ENCODE peak calls at places on chromosomes 1 and 21, in six cellular contexts. A is A549, F is Peyer's patch, O is tibial nerve, I is heart left ventricle, S is esophagus muscularis mucosa. U is an unnamed sample.

GRCh38 chr21:38166214-38166547 is 90.6 kb upstream of the KCNJ15 start:
- DNase-seq in A (no peak), F (no peak), O (no peak), I (no peak), S (peak), U (no peak)

GRCh38 chr1:161902146-161902545 is 121.5 kb downstream of the OLFML2B start:
- DNase-seq in A (no peak), F (no peak), O (no peak), I (no peak), S (no peak), U (no peak)

GRCh38 chr1:97365026-97365425 is 555.8 kb downstream of the DPYD start:
- DNase-seq in A (no peak), F (no peak), O (no peak), I (no peak), S (no peak), U (no peak)

GRCh38 chr1:153567621-153568366 is 2.1 kb upstream of the S100A2 start:
- DNase-seq in A (peak), F (no peak), O (no peak), I (no peak), S (no peak), U (peak)

GRCh38 chr21:42565886-42566523 is 52.4 kb downstream of the SLC37A1 start:
- DNase-seq in A (no peak), F (peak), O (no peak), I (peak), S (no peak), U (no peak)

GRCh38 chr21:44952929-44953627 is 13.2 kb downstream of the SLX9 start:
- DNase-seq in A (no peak), F (no peak), O (no peak), I (no peak), S (no peak), U (no peak)

GRCh38 chr1:3891329-3891867 is 8.7 kb downstream of the C1orf174 start:
- DNase-seq in A (no peak), F (no peak), O (no peak), I (peak), S (no peak), U (no peak)

GRCh38 chr1:229768232-229768631 is 142.2 kb downstream of the URB2 start:
- DNase-seq in A (no peak), F (no peak), O (no peak), I (no peak), S (no peak), U (no peak)

GRCh38 chr1:18815203-18815531 is 44.3 kb downstream of the TAS1R2 start:
- DNase-seq in A (no peak), F (no peak), O (no peak), I (no peak), S (no peak), U (no peak)

GRCh38 chr1:231076802-231077201 is 36.7 kb upstream of the FAM89A start:
- DNase-seq in A (no peak), F (no peak), O (no peak), I (no peak), S (no peak), U (no peak)
- TF ChIP-seq POLR2A in A (no peak), F (no peak), O (no peak), I (no peak), S (no peak), U (no peak)

GRCh38 chr1:223700942-223701637 is 11.2 kb upstream of the CAPN2 start:
- DNase-seq in A (peak), F (no peak), O (no peak), I (no peak), S (no peak), U (no peak)

GRCh38 chr1:223700388-223700918 is 11.9 kb upstream of the CAPN2 start:
- DNase-seq in A (no peak), F (no peak), O (no peak), I (no peak), S (no peak), U (no peak)

GRCh38 chr1:223703668-223704013 is 8.7 kb upstream of the CAPN2 start:
- DNase-seq in A (no peak), F (no peak), O (no peak), I (no peak), S (no peak), U (no peak)

GRCh38 chr1:223704921-223705878 is 7.1 kb upstream of the CAPN2 start:
- DNase-seq in A (no peak), F (no peak), O (no peak), I (no peak), S (no peak), U (no peak)

DNA sequence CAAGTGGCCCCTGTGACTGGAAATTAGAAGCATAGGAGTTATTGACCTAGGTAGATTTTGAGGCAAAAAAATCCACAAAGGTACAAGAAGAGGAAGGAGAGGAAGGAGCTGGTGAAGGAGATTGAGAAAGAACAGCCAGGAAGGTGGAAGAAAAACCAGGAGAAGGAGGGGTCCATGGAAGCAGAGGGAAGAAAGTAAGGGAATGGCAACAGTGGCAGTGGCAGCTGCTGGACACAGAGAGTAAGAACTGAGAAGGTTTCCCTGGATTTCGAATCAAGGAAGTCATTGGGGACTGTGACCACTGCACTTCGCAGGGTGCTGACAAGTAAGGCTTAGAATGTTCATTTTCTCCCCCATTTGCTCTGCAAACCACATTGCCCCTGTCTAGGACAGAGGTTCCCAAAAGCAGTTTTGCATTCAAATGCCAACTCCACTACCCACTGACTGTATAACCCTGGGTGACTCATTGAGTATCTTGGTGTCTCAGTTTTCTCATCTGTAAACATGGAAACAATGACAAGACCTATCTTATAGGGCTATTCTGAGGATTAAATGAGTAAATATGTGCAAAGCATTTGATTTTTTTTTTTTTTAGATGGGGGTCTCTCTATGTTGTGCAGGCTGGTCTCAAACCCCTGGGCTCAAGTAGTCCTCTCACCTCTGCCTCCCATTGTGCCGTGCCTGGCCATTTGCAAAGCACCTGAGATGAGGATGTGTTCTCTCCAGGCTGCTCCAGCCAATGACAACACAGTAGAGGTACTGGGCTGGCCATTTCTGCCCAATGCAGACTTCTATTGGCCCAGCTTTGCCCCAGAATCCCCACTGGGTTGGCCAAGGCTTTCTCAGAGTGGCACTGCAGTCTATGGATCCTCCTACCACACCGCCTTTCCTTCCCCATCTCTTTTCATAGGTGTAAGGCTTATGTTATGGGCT is 9.3 kb upstream of the CAPN2 start:
- DNase-seq in A (no peak), F (no peak), O (no peak), I (no peak), S (no peak), U (no peak)
- TF ChIP-seq POLR2A in A (no peak), F (no peak), O (no peak), I (no peak), S (no peak), U (no peak)

GRCh38 chr1:34192621-34193020 is 15.9 kb downstream of the C1orf94 start:
- DNase-seq in A (no peak), F (no peak), O (no peak), I (no peak), S (no peak), U (no peak)

GRCh38 chr1:34188985-34189384 is 12.3 kb downstream of the C1orf94 start:
- DNase-seq in A (no peak), F (no peak), O (no peak), I (no peak), S (no peak), U (no peak)

GRCh38 chr1:34190692-34191091 is 14.0 kb downstream of the C1orf94 start:
- DNase-seq in A (no peak), F (no peak), O (no peak), I (no peak), S (no peak), U (no peak)

GRCh38 chr1:34186741-34187494 is 10.2 kb downstream of the C1orf94 start:
- DNase-seq in A (no peak), F (no peak), O (no peak), I (no peak), S (no peak), U (no peak)

GRCh38 chr1:34188418-34188817 is 11.7 kb downstream of the C1orf94 start:
- DNase-seq in A (no peak), F (no peak), O (no peak), I (no peak), S (no peak), U (no peak)
- TF ChIP-seq POLR2A in A (no peak), F (no peak), O (no peak), I (no peak), S (no peak), U (no peak)

GRCh38 chr1:164772635-164773034 is 213.7 kb downstream of the PBX1 start:
- DNase-seq in A (peak), F (no peak), O (no peak), I (no peak), S (no peak), U (no peak)
- TF ChIP-seq POLR2A in A (no peak), F (peak), O (no peak), I (no peak), S (no peak), U (no peak)

DNA sequence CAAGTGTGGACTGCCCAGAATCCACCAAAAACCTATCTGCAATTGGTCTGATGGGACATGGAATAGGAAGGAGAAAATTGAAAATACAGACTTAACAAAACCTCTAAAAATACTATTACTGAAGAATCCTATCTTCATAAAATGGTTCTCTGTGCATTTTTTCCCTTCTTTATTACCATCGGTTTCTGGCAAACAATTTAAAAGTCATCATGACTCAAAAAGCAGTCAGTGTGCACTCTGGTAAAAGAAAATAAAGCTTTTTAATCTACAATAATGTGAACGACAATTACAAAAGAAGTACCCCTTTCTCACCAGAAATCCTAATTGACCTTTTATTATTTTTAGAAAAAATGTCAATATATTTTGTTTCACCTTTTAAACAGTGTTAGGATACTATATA is 186.3 kb downstream of the TPR start:
- DNase-seq in A (no peak), F (no peak), O (no peak), I (no peak), S (no peak), U (no peak)
- TF ChIP-seq POLR2A in A (no peak), F (no peak), O (no peak), I (no peak), S (no peak), U (no peak)

U was measured in vagina.